ENCODE peak calls at places on chromosome 1, in four cellular contexts. K, E, T and X are unnamed samples.
A peak's percentile ranks its signal among the peaks of the same experiment; 100 is the strongest.

GRCh38 chr1:16993521-16994038 is 13.2 kb upstream of the MFAP2 start:
- DNase-seq in K (no peak), E (no peak), T (no peak), X (no peak)

GRCh38 chr1:157948547-157949152 is 44.8 kb upstream of the KIRREL1 start:
- DNase-seq in K (no peak), E (no peak), T (peak; percentile 13), X (peak; percentile 53)

GRCh38 chr1:33055210-33055991 is 18.7 kb upstream of the AK2 start:
- DNase-seq in K (peak; percentile 82), E (peak; percentile 15), T (peak; percentile 88), X (peak; percentile 89)

GRCh38 chr1:76037314-76037713 is 37.2 kb upstream of the ST6GALNAC3 start:
- DNase-seq in K (no peak), E (no peak), T (no peak), X (no peak)

GRCh38 chr1:39615086-39615662 is 24.3 kb downstream of the HEYL start:
- DNase-seq in K (no peak), E (no peak), T (no peak), X (no peak)

GRCh38 chr1:160328171-160328570 is 14.9 kb downstream of the COPA start:
- DNase-seq in K (no peak), E (no peak), T (no peak), X (no peak)

GRCh38 chr1:56707379-56707778 is 62.3 kb downstream of the PRKAA2 start:
- DNase-seq in K (no peak), E (no peak), T (no peak), X (no peak)

GRCh38 chr1:175413367-175413766 is 220.8 kb upstream of the KIAA0040 start:
- DNase-seq in K (no peak), E (peak; percentile 23), T (no peak), X (no peak)

GRCh38 chr1:169708633-169709032 is 2.8 kb downstream of the SELL start:
- DNase-seq in K (no peak), E (no peak), T (no peak), X (no peak)

GRCh38 chr1:106534612-106535011 is 521.9 kb upstream of the PRMT6 start:
- DNase-seq in K (no peak), E (no peak), T (no peak), X (no peak)

GRCh38 chr1:66316464-66317155 is 217.3 kb upstream of the SGIP1 start:
- DNase-seq in K (no peak), E (no peak), T (no peak), X (no peak)

GRCh38 chr1:33361553-33362262 is 40.8 kb upstream of the A3GALT2 start:
- DNase-seq in K (peak; percentile 68), E (no peak), T (no peak), X (no peak)

GRCh38 chr1:245932302-245932972 is 574.6 kb downstream of the SMYD3 start:
- DNase-seq in K (no peak), E (no peak), T (no peak), X (no peak)

GRCh38 chr1:183039985-183040447 is 16.8 kb downstream of the LAMC1 start:
- DNase-seq in K (no peak), E (no peak), T (no peak), X (no peak)

GRCh38 chr1:221979461-221980032 is 237.7 kb upstream of the DUSP10 start:
- DNase-seq in K (no peak), E (no peak), T (peak; percentile 12), X (no peak)

GRCh38 chr1:215458084-215458483 is 109.0 kb upstream of the KCTD3 start:
- DNase-seq in K (no peak), E (no peak), T (no peak), X (no peak)

GRCh38 chr1:117147856-117148588 is 26.5 kb upstream of the TRIM45 start:
- DNase-seq in K (no peak), E (no peak), T (no peak), X (peak; percentile 39)

GRCh38 chr1:53585565-53585964 is 126.4 kb downstream of the DMRTB1 start:
- DNase-seq in K (no peak), E (no peak), T (no peak), X (no peak)

GRCh38 chr1:50308883-50309282 is 114.4 kb downstream of the DMRTA2 start:
- DNase-seq in K (peak; percentile 68), E (no peak), T (peak; percentile 26), X (peak; percentile 71)

GRCh38 chr1:198462365-198463025 is 78.0 kb downstream of the ATP6V1G3 start:
- DNase-seq in K (no peak), E (no peak), T (no peak), X (no peak)

GRCh38 chr1:155892801-155893200 is 18.3 kb downstream of the RIT1 start:
- DNase-seq in K (no peak), E (no peak), T (no peak), X (no peak)

GRCh38 chr1:74693473-74693872 is 19.9 kb upstream of the ERICH3 start:
- DNase-seq in K (no peak), E (no peak), T (peak; percentile 14), X (no peak)

GRCh38 chr1:150557813-150558212 is 8.6 kb downstream of the ADAMTSL4 start:
- DNase-seq in K (no peak), E (no peak), T (no peak), X (no peak)

GRCh38 chr1:235286667-235287066 is 41.3 kb downstream of the ARID4B start:
- DNase-seq in K (no peak), E (no peak), T (no peak), X (no peak)
- TF ChIP-seq SP1 in K (no peak), E (no peak), T (no peak), X (no peak)

DNA sequence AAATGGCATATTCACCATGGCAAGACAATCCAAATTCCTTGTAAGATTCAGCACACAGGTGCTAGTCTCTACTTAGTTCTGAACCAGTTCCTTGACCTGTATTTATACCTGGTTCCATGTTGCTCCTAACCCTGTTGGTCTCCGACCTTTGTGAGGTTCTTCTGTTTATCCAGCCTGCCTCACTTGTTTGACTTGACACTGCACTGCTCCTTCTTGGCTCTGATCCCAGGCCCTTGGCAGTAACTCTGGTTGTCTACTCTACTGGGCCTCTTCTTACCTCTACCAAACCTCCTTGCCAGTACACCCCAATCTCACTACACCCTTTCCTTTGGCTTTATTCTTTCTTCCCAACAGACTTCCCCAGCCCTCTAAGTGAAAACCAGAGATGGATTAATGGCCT is 419.4 kb upstream of the USP24 start:
- DNase-seq in K (no peak), E (no peak), T (no peak), X (no peak)
- TF ChIP-seq FOXM1 in K (no peak), E (no peak), T (no peak), X (no peak)

GRCh38 chr1:233477359-233477758 is 136.5 kb upstream of the KCNK1 start:
- DNase-seq in K (no peak), E (no peak), T (no peak), X (no peak)
- TF ChIP-seq SP1 in K (no peak), E (no peak), T (no peak), X (no peak)

DNA sequence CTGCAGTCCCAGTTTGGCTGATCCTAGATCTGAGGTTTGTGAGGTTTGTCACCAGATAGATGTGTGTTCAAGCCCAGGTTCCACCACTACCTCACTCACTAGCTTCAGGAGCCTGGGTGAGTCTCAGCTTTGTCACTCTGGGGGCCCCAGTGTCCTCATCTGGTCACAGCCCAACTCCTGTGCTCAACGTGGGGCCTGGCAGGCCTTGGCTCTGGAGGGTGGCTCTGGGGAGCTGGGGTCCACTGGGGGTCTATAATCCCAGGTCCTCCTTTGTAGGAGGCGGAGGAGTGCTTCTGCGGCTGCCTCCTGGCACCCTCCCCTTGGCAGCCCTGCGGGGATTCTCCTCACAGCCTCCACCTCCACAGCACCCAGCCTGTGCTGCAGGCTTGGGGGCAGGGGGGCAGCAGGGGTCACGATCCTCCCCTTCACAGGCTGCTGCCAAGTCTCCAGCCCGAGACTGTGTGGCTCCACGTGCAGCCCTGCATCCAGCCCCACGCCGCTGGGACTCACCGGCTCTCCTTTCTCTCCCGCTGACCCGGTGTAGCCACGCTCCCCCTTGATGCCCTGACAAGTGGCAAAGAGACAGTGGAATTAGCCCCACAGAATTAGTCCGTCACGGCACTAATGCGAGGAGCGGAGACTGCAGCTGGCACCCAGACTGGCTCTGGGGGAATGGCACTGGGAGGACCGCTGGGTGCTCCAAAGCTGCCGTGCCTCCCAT is 22.5 kb upstream of the PEF1 start:
- DNase-seq in K (no peak), E (no peak), T (no peak), X (no peak)
- TF ChIP-seq FOXM1 in K (no peak), E (no peak), T (no peak), X (no peak)

GRCh38 chr1:1677718-1678580 is 14.6 kb downstream of the SLC35E2B start:
- DNase-seq in K (no peak), E (peak; percentile 86), T (no peak), X (no peak)

GRCh38 chr1:1683104-1683905 is 9.3 kb downstream of the SLC35E2B start:
- DNase-seq in K (no peak), E (no peak), T (no peak), X (no peak)

GRCh38 chr1:1680912-1681273 is 11.7 kb downstream of the SLC35E2B start:
- DNase-seq in K (no peak), E (no peak), T (peak; percentile 84), X (no peak)

GRCh38 chr1:1678581-1679380 is 13.8 kb downstream of the SLC35E2B start:
- DNase-seq in K (peak; percentile 62), E (peak; percentile 23), T (peak; percentile 86), X (no peak)

DNA sequence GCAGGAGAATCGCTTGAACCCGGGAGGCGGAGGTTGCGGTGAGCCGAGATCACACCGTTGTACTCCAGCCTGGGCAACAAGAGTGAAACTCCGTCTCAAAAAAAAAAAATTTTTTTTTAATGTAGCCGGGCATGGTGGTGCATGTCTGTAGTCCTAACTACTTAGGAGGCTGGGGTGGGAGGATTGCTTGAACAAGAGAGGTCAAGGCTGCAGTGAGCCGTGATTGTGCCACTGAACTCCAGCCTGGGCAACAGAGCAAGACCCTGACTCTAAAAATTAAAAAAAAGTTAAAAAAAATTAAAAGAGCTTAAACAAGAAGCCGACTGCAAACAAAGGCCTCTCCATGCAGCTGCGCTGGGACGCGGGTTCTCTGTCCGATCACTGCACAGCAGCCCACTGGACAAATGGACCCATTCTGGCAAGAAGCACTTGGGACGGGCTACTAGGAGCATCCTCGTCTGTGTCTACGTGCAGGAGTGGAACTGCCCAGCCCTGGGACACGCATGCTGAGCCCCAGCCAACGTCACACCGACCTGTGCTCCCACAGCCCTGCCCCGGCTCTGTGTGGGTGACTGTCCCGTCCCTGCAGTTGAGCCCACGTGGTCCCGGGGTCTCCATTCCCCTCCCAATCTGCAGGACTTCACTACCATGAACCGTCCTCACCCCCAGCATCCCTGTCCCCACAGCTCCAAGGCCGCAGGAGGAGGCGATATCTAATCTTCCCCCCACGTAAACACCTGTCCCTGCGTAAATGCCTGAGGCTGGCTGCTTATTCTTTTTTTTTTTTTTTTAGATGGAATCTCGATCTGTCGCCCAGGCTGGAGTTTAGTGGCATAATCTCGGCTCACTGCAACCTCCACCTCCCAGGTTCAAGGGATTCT is 12.3 kb downstream of the SLC35E2B start:
- DNase-seq in K (no peak), E (no peak), T (no peak), X (peak; percentile 3)
- TF ChIP-seq SP1 in K (no peak), E (no peak), T (no peak), X (no peak)

GRCh38 chr1:25196830-25197229 is 35.5 kb downstream of the SYF2 start:
- DNase-seq in K (no peak), E (no peak), T (no peak), X (no peak)

GRCh38 chr1:25198731-25199231 is 33.5 kb downstream of the SYF2 start:
- DNase-seq in K (peak; percentile 40), E (no peak), T (peak; percentile 54), X (peak; percentile 38)

GRCh38 chr1:25199876-25200620 is 32.3 kb downstream of the SYF2 start:
- DNase-seq in K (no peak), E (no peak), T (no peak), X (no peak)

GRCh38 chr1:25197235-25197930 is 34.9 kb downstream of the SYF2 start:
- DNase-seq in K (no peak), E (no peak), T (peak; percentile 72), X (peak; percentile 51)

GRCh38 chr1:25197982-25198681 is 34.2 kb downstream of the SYF2 start:
- DNase-seq in K (no peak), E (no peak), T (peak; percentile 82), X (no peak)
- TF ChIP-seq FOXM1 in K (no peak), E (no peak), T (no peak), X (no peak)